ENCODE peak calls at places on chromosome 2, in six cellular contexts. N is OCI-M1; A is activated CD4-positive, alpha-beta T cell treated with anti-CD3 and anti-CD28 coated beads for 48 hours; R is activated T-cell treated with anti-CD3 and anti-CD28 coated beads for 1 hour; H is dermis blood vessel endothelial cell; D is IMR-90. O is an unnamed sample.

GRCh38 chr2:46796843-46797625 is 118.6 kb downstream of the MCFD2 start:
- DNase-seq in R (no peak), D (no peak), A (no peak), N (no peak), H (no peak), O (no peak)

GRCh38 chr2:42128731-42129486 is 40.2 kb upstream of the EML4 start:
- DNase-seq in H (peak; percentile 35), D (peak; percentile 80), R (no peak), A (no peak), N (no peak), O (peak; percentile 82)

GRCh38 chr2:224901121-224901676 is 141.1 kb downstream of the DOCK10 start:
- DNase-seq in H (no peak), R (no peak), N (no peak), A (peak; percentile 25), D (no peak), O (no peak)

GRCh38 chr2:176419591-176420071 is 150.4 kb downstream of the MTX2 start:
- DNase-seq in A (no peak), D (peak; percentile 89), R (no peak), N (no peak), H (peak; percentile 95), O (peak; percentile 87)

GRCh38 chr2:240726876-240727275 is 35.2 kb downstream of the AQP12A start:
- DNase-seq in A (no peak), R (no peak), N (no peak), D (no peak), H (no peak), O (no peak)

GRCh38 chr2:36650031-36650430 is 46.5 kb upstream of the VIT start:
- DNase-seq in H (peak; percentile 72), D (peak; percentile 75), N (no peak), R (no peak), A (peak; percentile 25), O (peak; percentile 91)

GRCh38 chr2:206642075-206643025 is at the start of gene FAM237A:
- DNase-seq in N (peak; percentile 52), D (peak; percentile 57), A (peak; percentile 40), H (peak; percentile 79), R (no peak), O (peak; percentile 74)

GRCh38 chr2:183037660-183038340 is 457 bp downstream of the NCKAP1 start:
- DNase-seq in R (peak; percentile 28), N (peak; percentile 75), A (peak; percentile 58), D (no peak), H (no peak), O (peak; percentile 78)

GRCh38 chr2:9423922-9424272 is 443 bp downstream of the CPSF3 start:
- DNase-seq in N (peak; percentile 46), R (no peak), A (peak; percentile 44), D (peak; percentile 34), H (peak; percentile 62), O (peak; percentile 70)

GRCh38 chr2:36731941-36732700 is 35.6 kb downstream of the VIT start:
- DNase-seq in R (no peak), D (peak; percentile 30), N (no peak), H (no peak), A (no peak), O (peak; percentile 75)

GRCh38 chr2:3465844-3466481 is 53.4 kb downstream of the ADI1 start:
- DNase-seq in D (peak; percentile 94), A (no peak), H (no peak), N (no peak), R (no peak), O (peak; percentile 97)

GRCh38 chr2:240972636-240973521 is 25.5 kb upstream of the SNED1 start:
- DNase-seq in A (no peak), H (no peak), D (no peak), R (no peak), N (no peak), O (peak; percentile 86)

GRCh38 chr2:120833127-120833675 is 97.5 kb downstream of the GLI2 start:
- DNase-seq in H (no peak), A (no peak), D (no peak), R (no peak), N (no peak), O (no peak)

GRCh38 chr2:138948070-138948539 is 167.9 kb upstream of the NXPH2 start:
- DNase-seq in N (peak; percentile 61), D (peak; percentile 33), R (no peak), H (no peak), A (no peak), O (peak; percentile 93)

GRCh38 chr2:133733856-133734255 is 165.6 kb upstream of the NCKAP5 start:
- DNase-seq in A (no peak), R (no peak), D (peak; percentile 85), H (peak; percentile 7), N (no peak), O (peak; percentile 48)

GRCh38 chr2:127104881-127105655 is 1.9 kb downstream of the BIN1 start:
- DNase-seq in D (no peak), R (no peak), H (no peak), N (no peak), A (no peak), O (peak; percentile 28)

GRCh38 chr2:167787021-167787420 is 460.4 kb downstream of the STK39 start:
- DNase-seq in N (no peak), H (no peak), A (no peak), D (no peak), R (no peak), O (no peak)

GRCh38 chr2:24588294-24588693 is 97.2 kb downstream of the NCOA1 start:
- DNase-seq in R (no peak), H (no peak), A (no peak), N (no peak), D (no peak), O (no peak)

GRCh38 chr2:140679752-140680151 is 1451.1 kb downstream of the LRP1B start:
- DNase-seq in A (no peak), N (no peak), H (no peak), R (no peak), D (no peak), O (no peak)

GRCh38 chr2:54042908-54043620 is 72.3 kb upstream of the PSME4 start:
- DNase-seq in N (no peak), D (no peak), A (no peak), H (no peak), R (no peak), O (no peak)

GRCh38 chr2:168663993-168664392 is 138.4 kb upstream of the NOSTRIN start:
- DNase-seq in A (no peak), N (peak; percentile 40), H (no peak), R (no peak), D (peak; percentile 50), O (no peak)

GRCh38 chr2:221529943-221530652 is 42.0 kb downstream of the EPHA4 start:
- DNase-seq in N (no peak), A (no peak), D (peak; percentile 93), R (no peak), H (peak; percentile 85), O (peak; percentile 89)

GRCh38 chr2:8803658-8804379 is 33.6 kb downstream of the KIDINS220 start:
- DNase-seq in A (peak; percentile 67), R (no peak), D (peak; percentile 97), N (peak; percentile 67), H (peak; percentile 92), O (peak; percentile 95)

GRCh38 chr2:181682795-181683517 is 2.6 kb upstream of the NEUROD1 start:
- DNase-seq in N (no peak), D (no peak), A (no peak), H (no peak), R (no peak), O (peak; percentile 7)

GRCh38 chr2:1750935-1751767 is 6.8 kb upstream of the PXDN start:
- DNase-seq in A (peak; percentile 68), H (peak; percentile 90), R (peak; percentile 29), D (peak; percentile 86), N (peak; percentile 36), O (peak; percentile 92)

O was measured in GM23248.